ENCODE peak calls at places on chromosomes 2 and 18, in six cellular contexts. Y is RWPE1, Q is Peyer's patch, T is Calu3, Z is H7, E is T-cell. A is an unnamed sample.

GRCh38 chr2:44358498-44358897 is 2.8 kb downstream of the PREPL start:
- DNase-seq in Y (peak), Q (peak), T (peak), Z (no peak), E (peak), A (no peak)

GRCh38 chr2:215530191-215530968 is 94.5 kb upstream of the FN1 start:
- DNase-seq in Y (peak), Q (no peak), T (no peak), Z (no peak), E (no peak), A (no peak)

GRCh38 chr2:126882181-126882580 is 16.5 kb upstream of the TEX51 start:
- DNase-seq in Y (no peak), Q (no peak), T (no peak), Z (no peak), E (no peak), A (no peak)

GRCh38 chr2:123953848-123954247 is 71.2 kb upstream of the CNTNAP5 start:
- DNase-seq in Y (peak), Q (no peak), T (no peak), Z (no peak), E (no peak), A (no peak)

GRCh38 chr2:213149949-213150314 is 1.5 kb downstream of the IKZF2 start:
- DNase-seq in Y (no peak), Q (no peak), T (no peak), Z (no peak), E (no peak), A (no peak)

GRCh38 chr2:20539133-20539719 is 92.4 kb downstream of the RHOB start:
- DNase-seq in Y (no peak), Q (no peak), T (no peak), Z (no peak), E (no peak), A (no peak)

GRCh38 chr2:143558665-143559064 is 429.4 kb downstream of the ARHGAP15 start:
- DNase-seq in Y (peak), Q (no peak), T (no peak), Z (no peak), E (no peak), A (peak)

GRCh38 chr18:13394794-13395193 is 176.2 kb downstream of the LDLRAD4 start:
- DNase-seq in Y (no peak), Q (no peak), T (no peak), Z (peak), E (no peak), A (no peak)

GRCh38 chr2:23506460-23507266 is 121.7 kb downstream of the KLHL29 start:
- DNase-seq in Y (no peak), Q (no peak), T (no peak), Z (no peak), E (no peak), A (no peak)

GRCh38 chr18:7784171-7784570 is 217.1 kb downstream of the PTPRM start:
- DNase-seq in Y (no peak), Q (no peak), T (no peak), Z (peak), E (no peak), A (no peak)

GRCh38 chr2:204060896-204061640 is 124.5 kb downstream of the ICOS start:
- DNase-seq in Y (no peak), Q (no peak), T (no peak), Z (no peak), E (no peak), A (no peak)

GRCh38 chr2:241671457-241672240 is 15.0 kb downstream of the DTYMK start:
- DNase-seq in Y (no peak), Q (no peak), T (no peak), Z (peak), E (no peak), A (no peak)

GRCh38 chr2:40041983-40042382 is 262.9 kb upstream of the THUMPD2 start:
- DNase-seq in Y (no peak), Q (no peak), T (peak), Z (no peak), E (no peak), A (peak)

GRCh38 chr2:38184964-38185603 is 109.1 kb upstream of the CYP1B1 start:
- DNase-seq in Y (peak), Q (no peak), T (no peak), Z (no peak), E (no peak), A (no peak)

GRCh38 chr2:219179601-219180465 is 1.8 kb downstream of the RETREG2 start:
- DNase-seq in Y (no peak), Q (no peak), T (no peak), Z (no peak), E (no peak), A (no peak)

GRCh38 chr18:3624818-3625716 is 175.1 kb downstream of the TGIF1 start:
- DNase-seq in Y (peak), Q (no peak), T (peak), Z (peak), E (peak), A (peak)

GRCh38 chr2:96525211-96525507 is 11.4 kb upstream of the ARID5A start:
- DNase-seq in Y (no peak), Q (no peak), T (no peak), Z (peak), E (no peak), A (no peak)

GRCh38 chr2:80068068-80068467 is 236.5 kb downstream of the LRRTM1 start:
- DNase-seq in Y (no peak), Q (no peak), T (no peak), Z (no peak), E (no peak), A (no peak)

GRCh38 chr2:230627806-230628724 is 84.6 kb upstream of the CAB39 start:
- DNase-seq in Y (no peak), Q (no peak), T (no peak), Z (no peak), E (peak), A (peak)

GRCh38 chr2:28649481-28650260 is 102.0 kb upstream of the PPP1CB start:
- DNase-seq in Y (peak), Q (no peak), T (peak), Z (no peak), E (no peak), A (no peak)

GRCh38 chr18:9340472-9340871 is 5.9 kb downstream of the TWSG1 start:
- DNase-seq in Y (no peak), Q (no peak), T (no peak), Z (no peak), E (no peak), A (no peak)

GRCh38 chr2:241726459-241726858 is 8.0 kb upstream of the D2HGDH start:
- DNase-seq in Y (no peak), Q (no peak), T (no peak), Z (no peak), E (no peak), A (no peak)

A was measured in GM04503.